ENCODE peak calls at places on chromosome 1, in five cellular contexts. F is retinal pigment epithelial cell; K is RPMI7951; X is CD8-positive, alpha-beta memory T cell; V is hepatocyte. U is an unnamed sample.

GRCh38 chr1:179921981-179922380 is 32.6 kb upstream of the CEP350 start:
- DNase-seq in F (no peak), K (peak), X (no peak), V (no peak), U (no peak)

GRCh38 chr1:161162052-161162451 is 2.8 kb downstream of the USP21 start:
- DNase-seq in F (no peak), K (no peak), X (no peak), V (no peak), U (no peak)

GRCh38 chr1:201721131-201722049 is 107.6 kb upstream of the IPO9 start:
- DNase-seq in F (no peak), K (peak), X (no peak), V (peak), U (no peak)

GRCh38 chr1:8118031-8118451 is 91.9 kb upstream of the ERRFI1 start:
- DNase-seq in F (no peak), K (peak), X (no peak), V (no peak), U (no peak)

GRCh38 chr1:81126989-81127571 is 673.7 kb upstream of the ADGRL2 start:
- DNase-seq in F (peak), K (no peak), X (no peak), V (no peak), U (peak)

GRCh38 chr1:2137257-2138121 is 57.1 kb downstream of the FAAP20 start:
- DNase-seq in F (no peak), K (no peak), X (no peak), V (peak), U (no peak)

GRCh38 chr1:228095161-228095560 is 8.0 kb downstream of the C1orf35 start:
- DNase-seq in F (no peak), K (no peak), X (no peak), V (no peak), U (no peak)

GRCh38 chr1:167472729-167473529 is 45.4 kb downstream of the CD247 start:
- DNase-seq in F (no peak), K (no peak), X (no peak), V (no peak), U (no peak)

GRCh38 chr1:242828828-242829227 is 304.3 kb upstream of the PLD5 start:
- DNase-seq in F (no peak), K (no peak), X (no peak), V (no peak), U (no peak)

U was measured in SHP77.